ENCODE peak calls at places on chromosomes 16 and 17, in eight cellular contexts. D, T, S, V, F, Z, L and M are unnamed samples.

GRCh38 chr17:45740553-45741330 is 43.4 kb upstream of the CRHR1 start:
- DNase-seq in F (peak), V (no peak), Z (no peak), T (no peak), L (no peak), S (no peak), D (peak), M (no peak)

GRCh38 chr16:3961449-3961849 is 80.9 kb upstream of the CREBBP start:
- DNase-seq in D (no peak), L (peak), Z (no peak), V (no peak), F (no peak), S (no peak), T (no peak), M (no peak)

GRCh38 chr16:85829266-85829665 is 29.8 kb downstream of the COX4I1 start:
- DNase-seq in S (no peak), Z (no peak), F (no peak), D (no peak), T (no peak), V (no peak), L (no peak), M (no peak)

GRCh38 chr17:5701371-5701770 is 117.1 kb upstream of the NLRP1 start:
- DNase-seq in T (no peak), S (no peak), D (no peak), Z (no peak), F (no peak), L (no peak), V (no peak), M (no peak)

GRCh38 chr16:4593069-4593468 is 21.6 kb downstream of the UBALD1 start:
- DNase-seq in F (no peak), V (no peak), S (no peak), L (no peak), T (no peak), Z (no peak), D (no peak), M (no peak)

GRCh38 chr16:66427871-66428681 is 981 bp downstream of the BEAN1 start:
- DNase-seq in L (no peak), V (no peak), D (no peak), S (no peak), F (no peak), T (no peak), Z (no peak), M (no peak)

GRCh38 chr17:6532441-6532885 is 23.9 kb downstream of the PITPNM3 start:
- DNase-seq in F (no peak), Z (no peak), S (no peak), D (no peak), L (no peak), T (no peak), V (no peak), M (no peak)

GRCh38 chr17:17041018-17041521 is 1.2 kb upstream of the MPRIP start:
- DNase-seq in S (peak), L (peak), V (no peak), T (no peak), F (peak), Z (no peak), D (peak), M (peak)

GRCh38 chr17:17774009-17774881 is 62.5 kb downstream of the SREBF1 start:
- DNase-seq in F (peak), L (no peak), S (no peak), Z (no peak), V (no peak), D (peak), T (no peak), M (no peak)

GRCh38 chr17:81490599-81490992 is 22.0 kb downstream of the ACTG1 start:
- DNase-seq in V (no peak), S (no peak), Z (no peak), T (no peak), L (no peak), F (no peak), D (no peak), M (no peak)

GRCh38 chr16:5298202-5298601 is 200.6 kb upstream of the EEF2KMT start:
- DNase-seq in Z (no peak), V (no peak), F (no peak), S (no peak), T (no peak), L (no peak), D (no peak), M (no peak)

GRCh38 chr16:69323428-69323827 is 7.0 kb downstream of the PDF start:
- DNase-seq in L (peak), F (no peak), V (no peak), Z (no peak), S (no peak), D (no peak), T (no peak), M (no peak)

GRCh38 chr16:72590179-72590937 is 418.4 kb upstream of the PMFBP1 start:
- DNase-seq in T (no peak), L (no peak), V (no peak), Z (no peak), F (no peak), D (no peak), S (no peak), M (no peak)

GRCh38 chr16:4947722-4948503 is 10.2 kb upstream of the SEC14L5 start:
- DNase-seq in Z (no peak), T (no peak), S (no peak), D (no peak), V (no peak), F (peak), L (no peak), M (no peak)

DNA sequence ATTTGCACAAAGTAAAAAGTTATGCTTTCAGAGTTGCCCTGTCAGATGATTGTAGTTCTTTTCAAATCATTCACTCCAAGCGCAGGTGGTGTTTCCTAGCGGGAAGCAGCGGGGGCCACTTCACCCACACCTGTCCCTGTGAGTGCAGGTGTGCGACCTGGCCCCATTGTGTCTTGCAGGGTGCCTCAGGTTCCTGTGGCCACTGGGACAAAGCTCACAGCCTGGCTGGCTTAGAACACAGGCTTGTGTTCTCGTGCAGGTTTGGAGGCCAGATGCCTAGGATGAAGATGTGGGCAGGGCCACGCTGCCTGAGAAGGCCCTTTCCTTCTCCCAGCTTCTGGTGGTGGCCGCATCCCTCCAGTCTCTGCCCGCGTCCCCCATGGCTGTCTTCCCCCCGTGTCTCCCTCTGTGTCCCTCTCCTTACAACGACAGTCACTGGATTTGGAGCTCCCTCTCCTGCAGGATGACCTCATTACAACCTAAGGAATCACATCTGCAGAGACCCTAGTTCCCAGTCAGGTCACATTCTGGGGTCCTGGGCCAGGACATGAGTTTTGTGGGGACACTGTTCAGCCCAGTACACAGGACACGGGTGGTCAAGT is 90.5 kb downstream of the NPIPB11 start:
- DNase-seq in F (no peak), V (no peak), Z (no peak), S (no peak), D (no peak), T (no peak), L (no peak), M (peak)
- TF ChIP-seq CTCF in F (no peak), V (no peak), Z (no peak), S (no peak), D (no peak), T (peak), L (no peak), M (peak)

GRCh38 chr17:76132574-76133338 is 8.3 kb downstream of the FOXJ1 start:
- DNase-seq in D (peak), Z (no peak), V (no peak), S (peak), F (no peak), L (peak), T (no peak), M (no peak)
- H3K4me3 ChIP-seq in D (no peak), Z (no peak), V (no peak), S (peak), F (no peak), L (no peak), T (no peak), M (no peak)

GRCh38 chr17:19457046-19457445 is 46.0 kb downstream of the RNF112 start:
- DNase-seq in S (no peak), V (no peak), F (no peak), L (no peak), Z (no peak), D (no peak), T (no peak), M (no peak)

GRCh38 chr17:19453296-19453695 is 42.3 kb downstream of the RNF112 start:
- DNase-seq in S (no peak), T (no peak), Z (no peak), F (no peak), D (no peak), L (no peak), V (no peak), M (no peak)

GRCh38 chr17:19456016-19456927 is 45.2 kb downstream of the RNF112 start:
- DNase-seq in S (no peak), L (no peak), F (no peak), D (no peak), T (no peak), V (no peak), Z (no peak), M (no peak)

GRCh38 chr17:19457830-19458271 is 46.8 kb downstream of the RNF112 start:
- DNase-seq in L (no peak), S (no peak), V (no peak), F (no peak), D (no peak), Z (no peak), T (no peak), M (no peak)

DNA sequence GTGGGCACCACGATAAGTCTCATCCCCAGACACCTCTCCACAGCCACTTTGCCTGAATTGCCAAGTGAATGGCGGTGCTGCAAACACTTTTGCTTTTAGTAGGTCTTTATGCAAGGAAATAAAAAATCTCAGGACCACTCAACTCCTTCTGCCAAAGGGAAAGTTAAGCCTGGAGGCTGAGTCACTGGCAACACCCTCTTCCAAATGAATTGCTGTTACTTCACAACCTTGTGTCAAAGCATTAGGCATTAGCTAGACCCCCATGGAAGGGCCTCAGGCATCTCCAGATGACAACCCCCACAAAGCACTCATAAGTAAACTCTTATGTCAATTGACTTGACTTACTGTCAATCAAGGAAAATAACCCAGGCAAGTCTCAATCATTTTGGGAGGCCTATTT is 43.0 kb downstream of the RNF112 start:
- DNase-seq in L (no peak), Z (no peak), S (no peak), V (no peak), F (no peak), D (no peak), T (no peak), M (no peak)
- TF ChIP-seq CTCF in L (no peak), Z (no peak), S (no peak), V (no peak), F (no peak), D (no peak), T (no peak), M (no peak)

GRCh38 chr17:73105448-73105847 is 13.0 kb upstream of the SLC39A11 start:
- DNase-seq in S (no peak), F (no peak), V (no peak), Z (no peak), T (no peak), L (no peak), D (no peak), M (no peak)
- H3K4me3 ChIP-seq in S (no peak), F (no peak), V (no peak), Z (no peak), T (no peak), L (no peak), D (no peak), M (no peak)

GRCh38 chr17:38748329-38749221 is at the start of gene PCGF2:
- DNase-seq in Z (no peak), T (peak), D (peak), L (peak), F (peak), V (peak), S (peak), M (peak)

GRCh38 chr17:38750312-38751121 is 2.0 kb upstream of the PSMB3 start:
- DNase-seq in F (no peak), Z (no peak), T (no peak), S (no peak), D (no peak), V (no peak), L (peak), M (no peak)

GRCh38 chr17:38747385-38748328 is 479 bp downstream of the PCGF2 start:
- DNase-seq in L (peak), D (peak), F (peak), Z (no peak), V (no peak), S (peak), T (no peak), M (no peak)

GRCh38 chr17:38750044-38750311 is 1.8 kb upstream of the PCGF2 start:
- DNase-seq in F (no peak), V (no peak), L (no peak), S (no peak), Z (no peak), T (no peak), D (no peak), M (no peak)

GRCh38 chr17:38749222-38750043 is 1.3 kb upstream of the PCGF2 start:
- DNase-seq in T (no peak), V (peak), L (peak), S (peak), F (peak), D (peak), Z (no peak), M (peak)
- TF ChIP-seq CTCF in T (no peak), V (no peak), L (no peak), S (no peak), F (no peak), D (no peak), Z (peak), M (no peak)